ENCODE peak calls at places on chromosomes 7 and 10, in four cellular contexts. One of them, this sample, is unnamed.

GRCh38 chr10:120131183-120131582 is 238.7 kb downstream of the SEC23IP start:
- DNase-seq in osteocyte: no peak
- DNase-seq in astrocyte of the spinal cord: peak; percentile 32
- DNase-seq in MM.1S: peak; percentile 38
- DNase-seq in this sample: no peak

GRCh38 chr10:3902809-3903410 is 117.9 kb upstream of the KLF6 start:
- DNase-seq in osteocyte: no peak
- DNase-seq in MM.1S: no peak
- DNase-seq in astrocyte of the spinal cord: peak; percentile 67
- DNase-seq in this sample: no peak

GRCh38 chr7:159154243-159154642 is 9.6 kb upstream of the VIPR2 start:
- DNase-seq in MM.1S: no peak
- DNase-seq in astrocyte of the spinal cord: no peak
- DNase-seq in osteocyte: no peak
- DNase-seq in this sample: no peak

GRCh38 chr10:110758898-110759297 is 112.8 kb upstream of the PDCD4 start:
- DNase-seq in osteocyte: no peak
- DNase-seq in astrocyte of the spinal cord: peak; percentile 79
- DNase-seq in MM.1S: no peak
- DNase-seq in this sample: no peak

GRCh38 chr7:127896683-127897082 is 134.6 kb downstream of the LRRC4 start:
- DNase-seq in osteocyte: no peak
- DNase-seq in astrocyte of the spinal cord: no peak
- DNase-seq in MM.1S: no peak
- DNase-seq in this sample: no peak

GRCh38 chr7:139121-139520 is 53.2 kb upstream of the FAM20C start:
- DNase-seq in osteocyte: no peak
- DNase-seq in astrocyte of the spinal cord: no peak
- DNase-seq in MM.1S: no peak
- DNase-seq in this sample: peak; percentile 34

GRCh38 chr10:21084700-21085099 is 187.6 kb upstream of the NEBL start:
- DNase-seq in osteocyte: no peak
- DNase-seq in MM.1S: no peak
- DNase-seq in astrocyte of the spinal cord: no peak
- DNase-seq in this sample: no peak

GRCh38 chr7:103432713-103433112 is 13.3 kb downstream of the SLC26A5 start:
- DNase-seq in astrocyte of the spinal cord: no peak
- DNase-seq in osteocyte: no peak
- DNase-seq in MM.1S: peak; percentile 75
- DNase-seq in this sample: no peak

GRCh38 chr7:63025815-63026214 is 972.8 kb upstream of the ZNF722 start:
- DNase-seq in astrocyte of the spinal cord: no peak
- DNase-seq in osteocyte: peak; percentile 81
- DNase-seq in MM.1S: no peak
- DNase-seq in this sample: no peak

GRCh38 chr7:5421626-5422323 is 1.9 kb downstream of the TNRC18 start:
- DNase-seq in astrocyte of the spinal cord: peak; percentile 82
- DNase-seq in MM.1S: no peak
- DNase-seq in osteocyte: no peak
- DNase-seq in this sample: peak; percentile 65

GRCh38 chr10:3924344-3924743 is 139.3 kb upstream of the KLF6 start:
- DNase-seq in MM.1S: no peak
- DNase-seq in astrocyte of the spinal cord: peak; percentile 91
- DNase-seq in osteocyte: no peak
- DNase-seq in this sample: no peak

GRCh38 chr7:1264345-1265280 is 31.9 kb downstream of the UNCX start:
- DNase-seq in MM.1S: no peak
- DNase-seq in osteocyte: no peak
- DNase-seq in astrocyte of the spinal cord: no peak
- DNase-seq in this sample: no peak

GRCh38 chr10:71134732-71135211 is 77.6 kb upstream of the UNC5B start:
- DNase-seq in MM.1S: no peak
- DNase-seq in osteocyte: peak; percentile 80
- DNase-seq in astrocyte of the spinal cord: no peak
- DNase-seq in this sample: no peak

GRCh38 chr7:114823290-114823689 is 98.6 kb upstream of the MDFIC start:
- DNase-seq in osteocyte: no peak
- DNase-seq in astrocyte of the spinal cord: peak; percentile 28
- DNase-seq in MM.1S: no peak
- DNase-seq in this sample: no peak

GRCh38 chr7:151851160-151851751 is 25.7 kb downstream of the PRKAG2 start:
- DNase-seq in MM.1S: no peak
- DNase-seq in osteocyte: no peak
- DNase-seq in astrocyte of the spinal cord: no peak
- DNase-seq in this sample: peak; percentile 76

GRCh38 chr7:137801003-137801402 is 45.8 kb downstream of the DGKI start:
- DNase-seq in astrocyte of the spinal cord: peak; percentile 46
- DNase-seq in MM.1S: no peak
- DNase-seq in osteocyte: no peak
- DNase-seq in this sample: no peak

GRCh38 chr7:50614721-50615518 is 49.7 kb upstream of the DDC start:
- DNase-seq in MM.1S: peak; percentile 36
- DNase-seq in astrocyte of the spinal cord: no peak
- DNase-seq in osteocyte: no peak
- DNase-seq in this sample: no peak

GRCh38 chr10:99682752-99683151 is 23.4 kb downstream of the ENTPD7 start:
- DNase-seq in MM.1S: no peak
- DNase-seq in astrocyte of the spinal cord: no peak
- DNase-seq in osteocyte: no peak
- DNase-seq in this sample: no peak
- TF ChIP-seq CTCF in MM.1S: peak; percentile 14
- TF ChIP-seq CTCF in astrocyte of the spinal cord: peak; percentile 22
- TF ChIP-seq CTCF in osteocyte: no peak
- TF ChIP-seq CTCF in this sample: no peak

GRCh38 chr7:100874577-100875355 is at the start of gene SRRT:
- DNase-seq in osteocyte: peak; percentile 99
- DNase-seq in astrocyte of the spinal cord: peak; percentile 98
- DNase-seq in MM.1S: peak; percentile 99
- DNase-seq in this sample: peak; percentile 99
- TF ChIP-seq CTCF in osteocyte: peak; percentile 43
- TF ChIP-seq CTCF in astrocyte of the spinal cord: peak; percentile 30
- TF ChIP-seq CTCF in MM.1S: no peak
- TF ChIP-seq CTCF in this sample: peak; percentile 34

DNA sequence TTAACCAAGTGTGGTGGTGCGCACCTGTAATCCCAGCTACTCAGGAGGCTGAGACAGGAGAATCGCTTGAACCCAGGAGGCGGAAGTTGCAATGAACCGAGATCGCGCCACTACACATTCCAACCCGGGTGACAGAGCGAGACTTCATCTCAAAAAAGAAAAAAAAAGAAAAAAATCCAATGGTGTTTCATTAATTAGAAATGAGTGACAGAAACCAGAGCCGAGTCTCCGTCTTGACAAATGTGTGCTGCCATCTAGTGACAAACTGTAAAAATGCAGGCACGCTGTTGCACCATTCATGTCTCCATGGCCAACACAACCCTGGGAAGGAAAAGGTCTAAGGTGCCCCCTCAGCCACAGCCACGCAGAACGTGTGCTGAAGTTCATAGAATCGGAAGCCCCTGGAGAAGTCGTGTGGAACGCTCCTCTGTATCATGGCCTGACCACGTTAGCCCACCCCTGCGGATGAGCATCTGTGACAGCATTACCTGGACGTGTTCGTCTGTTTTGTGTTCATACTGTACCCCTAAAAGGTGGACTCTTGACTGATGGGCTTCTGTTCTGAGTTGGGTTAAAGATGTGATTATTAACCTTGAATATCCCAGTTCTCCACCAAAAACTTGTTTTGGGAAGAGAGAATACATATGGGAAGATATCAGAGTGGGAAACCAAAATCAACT is 94.9 kb downstream of the LYZL2 start:
- DNase-seq in MM.1S: peak; percentile 77
- DNase-seq in osteocyte: peak; percentile 85
- DNase-seq in astrocyte of the spinal cord: peak; percentile 61
- DNase-seq in this sample: peak; percentile 58
- TF ChIP-seq CTCF in MM.1S: peak; percentile 79
- TF ChIP-seq CTCF in osteocyte: peak; percentile 88
- TF ChIP-seq CTCF in astrocyte of the spinal cord: peak; percentile 80
- TF ChIP-seq CTCF in this sample: peak; percentile 84

GRCh38 chr7:29300649-29301048 is 106.1 kb downstream of the CHN2 start:
- DNase-seq in MM.1S: no peak
- DNase-seq in astrocyte of the spinal cord: no peak
- DNase-seq in osteocyte: no peak
- DNase-seq in this sample: no peak

GRCh38 chr7:29299986-29300609 is 105.5 kb downstream of the CHN2 start:
- DNase-seq in MM.1S: no peak
- DNase-seq in astrocyte of the spinal cord: no peak
- DNase-seq in osteocyte: no peak
- DNase-seq in this sample: no peak

GRCh38 chr7:29292886-29293658 is 98.5 kb downstream of the CHN2 start:
- DNase-seq in osteocyte: no peak
- DNase-seq in MM.1S: no peak
- DNase-seq in astrocyte of the spinal cord: no peak
- DNase-seq in this sample: no peak

GRCh38 chr7:29296421-29296820 is 101.8 kb downstream of the CHN2 start:
- DNase-seq in MM.1S: no peak
- DNase-seq in osteocyte: no peak
- DNase-seq in astrocyte of the spinal cord: no peak
- DNase-seq in this sample: no peak

DNA sequence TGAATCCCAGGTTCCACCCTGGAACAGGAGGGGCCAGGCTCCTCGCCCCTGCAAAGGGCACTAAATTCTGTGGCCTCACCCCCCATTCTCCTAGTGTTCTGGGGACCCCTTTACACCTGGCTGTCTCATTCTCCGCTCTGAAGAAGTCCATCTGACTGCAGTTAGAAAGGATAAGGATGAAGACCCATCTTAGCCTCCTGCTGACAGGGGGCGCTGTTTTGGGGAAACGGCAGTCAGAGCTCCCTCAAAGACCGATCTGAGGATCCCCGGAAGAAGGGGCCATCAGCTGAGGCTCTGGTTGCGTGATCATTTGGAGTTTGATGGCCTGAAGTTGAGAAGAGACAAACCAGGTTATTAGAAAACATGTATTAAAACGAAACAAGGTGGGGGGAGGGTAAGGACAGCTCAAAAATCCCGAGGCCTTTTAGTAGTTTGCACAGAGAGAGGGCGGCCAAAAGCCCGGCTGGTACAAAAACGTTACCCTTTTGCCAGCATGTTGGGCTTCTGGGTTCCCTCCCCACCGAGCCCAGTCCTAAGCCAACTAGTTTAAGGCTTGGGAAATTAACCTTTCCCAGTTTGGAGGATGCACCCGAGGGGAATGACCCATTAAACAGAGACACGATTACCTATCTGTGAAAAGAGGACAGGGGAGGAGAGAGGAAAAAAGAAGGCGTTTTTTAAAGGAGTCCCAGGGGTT is 102.8 kb downstream of the CHN2 start:
- DNase-seq in MM.1S: no peak
- DNase-seq in astrocyte of the spinal cord: no peak
- DNase-seq in osteocyte: no peak
- DNase-seq in this sample: no peak
- TF ChIP-seq CTCF in MM.1S: peak; percentile 11
- TF ChIP-seq CTCF in astrocyte of the spinal cord: no peak
- TF ChIP-seq CTCF in osteocyte: peak; percentile 20
- TF ChIP-seq CTCF in this sample: no peak

GRCh38 chr10:37762287-37762686 is 95.1 kb downstream of the ZNF248 start:
- DNase-seq in osteocyte: no peak
- DNase-seq in astrocyte of the spinal cord: no peak
- DNase-seq in MM.1S: no peak
- DNase-seq in this sample: no peak
- TF ChIP-seq CTCF in osteocyte: no peak
- TF ChIP-seq CTCF in astrocyte of the spinal cord: no peak
- TF ChIP-seq CTCF in MM.1S: no peak
- TF ChIP-seq CTCF in this sample: no peak